ENCODE peak calls at places on chromosomes 5 and 9, in six cellular contexts. I is GM04504; K is ELR; Y is anterior cingulate cortex; W is stimulated activated CD4-positive, alpha-beta T cell treated with anti-CD3 and anti-CD28 coated beads, Interleukin-1b, Interleukin-23, amount 100 ng/mL, for 1 hour; B is non-pigmented ciliary epithelial cell. E is an unnamed sample.

GRCh38 chr5:180908998-180909731 is 10.2 kb downstream of the BTNL8 start:
- DNase-seq in K (no peak), B (no peak), I (no peak), Y (no peak), W (no peak), E (no peak)

GRCh38 chr9:35996358-35996970 is 38.5 kb upstream of the OR2S2 start:
- DNase-seq in B (peak), W (no peak), Y (no peak), K (peak), I (peak), E (no peak)

GRCh38 chr9:38017149-38017884 is 51.7 kb downstream of the SHB start:
- DNase-seq in I (no peak), Y (peak), K (peak), W (no peak), B (no peak), E (no peak)

GRCh38 chr9:17484906-17485305 is 94.0 kb upstream of the SH3GL2 start:
- DNase-seq in Y (no peak), I (no peak), B (no peak), W (no peak), K (no peak), E (no peak)

GRCh38 chr9:35436940-35437339 is 53.0 kb upstream of the RUSC2 start:
- DNase-seq in Y (no peak), K (no peak), I (no peak), B (no peak), W (no peak), E (no peak)

GRCh38 chr5:9716838-9717281 is 86.7 kb upstream of the TAS2R1 start:
- DNase-seq in I (no peak), W (no peak), Y (no peak), K (peak), B (peak), E (no peak)

GRCh38 chr9:93193373-93193725 is 9.4 kb downstream of the WNK2 start:
- DNase-seq in Y (no peak), W (no peak), B (no peak), I (no peak), K (no peak), E (no peak)

GRCh38 chr9:111691686-111692329 is 30.4 kb downstream of the GNG10 start:
- DNase-seq in B (peak), I (peak), K (peak), Y (no peak), W (no peak), E (no peak)

GRCh38 chr9:122808141-122808540 is 8.2 kb downstream of the OR1K1 start:
- DNase-seq in Y (no peak), K (no peak), W (no peak), I (no peak), B (no peak), E (no peak)

GRCh38 chr9:37775216-37775919 is 9.5 kb downstream of the EXOSC3 start:
- DNase-seq in W (no peak), K (peak), B (no peak), I (no peak), Y (no peak), E (no peak)

GRCh38 chr5:173808079-173808808 is 79.9 kb upstream of the CPEB4 start:
- DNase-seq in K (no peak), B (no peak), W (no peak), Y (no peak), I (no peak), E (no peak)

GRCh38 chr9:130382086-130382485 is 62.7 kb upstream of the ASS1 start:
- DNase-seq in Y (no peak), W (no peak), I (no peak), B (no peak), K (no peak), E (no peak)

GRCh38 chr9:73215249-73215648 is 63.6 kb downstream of the ANXA1 start:
- DNase-seq in I (no peak), Y (no peak), B (no peak), K (no peak), W (no peak), E (no peak)

GRCh38 chr5:181069767-181070491 is 29.9 kb downstream of the BTNL9 start:
- DNase-seq in Y (no peak), K (peak), I (no peak), B (no peak), W (no peak), E (no peak)

GRCh38 chr9:126965541-126966428 is 51.2 kb downstream of the RALGPS1 start:
- DNase-seq in I (no peak), W (no peak), K (peak), Y (no peak), B (no peak), E (peak)

GRCh38 chr5:42994285-42995151 is 45.6 kb downstream of the ANXA2R start:
- DNase-seq in I (peak), K (peak), W (peak), B (peak), Y (peak), E (peak)

GRCh38 chr5:10562202-10563131 is 1.4 kb upstream of the ANKRD33B start:
- DNase-seq in K (no peak), B (no peak), W (no peak), Y (no peak), I (no peak), E (no peak)

GRCh38 chr9:94553029-94553938 is 1.6 kb upstream of the PCAT7 start:
- DNase-seq in Y (no peak), K (no peak), W (no peak), I (no peak), B (no peak), E (no peak)

GRCh38 chr5:34511063-34511462 is 145.1 kb upstream of the RAI14 start:
- DNase-seq in Y (no peak), K (no peak), B (no peak), W (no peak), I (no peak), E (no peak)

GRCh38 chr5:150224483-150225027 is 34.7 kb downstream of the SLC6A7 start:
- DNase-seq in I (no peak), B (no peak), K (no peak), W (no peak), Y (no peak), E (no peak)

GRCh38 chr9:109815366-109815947 is 35.5 kb downstream of the PALM2AKAP2 start:
- DNase-seq in K (peak), B (no peak), I (no peak), W (no peak), Y (no peak), E (no peak)

GRCh38 chr5:14399054-14399657 is 182.4 kb upstream of the OTULINL start:
- DNase-seq in I (no peak), B (no peak), K (peak), W (no peak), Y (no peak), E (no peak)

GRCh38 chr9:92176800-92177185 is 61.6 kb upstream of the SPTLC1 start:
- DNase-seq in Y (no peak), K (no peak), W (no peak), B (no peak), I (no peak), E (no peak)

GRCh38 chr9:97389249-97389648 is 22.6 kb upstream of the TDRD7 start:
- DNase-seq in B (no peak), K (no peak), Y (no peak), I (no peak), W (no peak), E (no peak)

GRCh38 chr5:10233505-10233904 is 16.2 kb downstream of the ATPSCKMT start:
- DNase-seq in Y (no peak), K (peak), I (peak), B (peak), W (no peak), E (no peak)

GRCh38 chr9:124343533-124344290 is 71.5 kb downstream of the PSMB7 start:
- DNase-seq in Y (no peak), I (no peak), B (no peak), W (no peak), K (no peak), E (no peak)

GRCh38 chr9:110316255-110316921 is 21.3 kb downstream of the TXNDC8 start:
- DNase-seq in W (no peak), B (no peak), K (no peak), Y (no peak), I (no peak), E (no peak)

GRCh38 chr5:60541980-60542379 is 158.0 kb downstream of the DEPDC1B start:
- DNase-seq in W (no peak), K (peak), Y (no peak), I (no peak), B (peak), E (no peak)

GRCh38 chr5:171849585-171850353 is 64.2 kb downstream of the SMIM23 start:
- DNase-seq in W (no peak), I (no peak), Y (no peak), B (no peak), K (no peak), E (no peak)

GRCh38 chr9:116939605-116940004 is 252.5 kb downstream of the TRIM32 start:
- DNase-seq in B (no peak), I (no peak), W (no peak), K (peak), Y (no peak), E (no peak)

GRCh38 chr9:133758228-133758627 is 20.1 kb upstream of the SARDH start:
- DNase-seq in B (no peak), W (no peak), K (no peak), Y (no peak), I (no peak), E (no peak)

GRCh38 chr5:92309336-92309991 is 926.3 kb upstream of the ARRDC3 start:
- DNase-seq in K (peak), W (no peak), I (peak), B (peak), Y (no peak), E (no peak)

GRCh38 chr5:79844571-79844970 is 146.5 kb downstream of the MTX3 start:
- DNase-seq in K (no peak), I (no peak), Y (no peak), B (no peak), W (no peak), E (no peak)

GRCh38 chr5:107134931-107135330 is 535.8 kb downstream of the EFNA5 start:
- DNase-seq in Y (no peak), I (no peak), K (no peak), W (no peak), B (no peak), E (no peak)

GRCh38 chr9:94014066-94014654 is 59.0 kb upstream of the BARX1 start:
- DNase-seq in B (no peak), I (no peak), K (peak), W (no peak), Y (no peak), E (no peak)

GRCh38 chr5:128537306-128537998 is 593 bp downstream of the FBN2 start:
- DNase-seq in W (no peak), Y (no peak), I (no peak), B (no peak), K (peak), E (no peak)

GRCh38 chr9:115944166-115944948 is 209.2 kb upstream of the PAPPA start:
- DNase-seq in I (peak), K (peak), W (no peak), B (peak), Y (no peak), E (no peak)

GRCh38 chr5:126455264-126455663 is 32.1 kb downstream of the GRAMD2B start:
- DNase-seq in I (no peak), W (no peak), Y (no peak), B (no peak), K (no peak), E (no peak)